ENCODE peak calls at places on chromosomes 2 and 18, in eight cellular contexts. P is upper lobe of right lung; V is iPS-NIHi11; Y is NCI-H2171 treated with DMSO at 0.1 percent for 48 hours; D is stomach; X is fibroblast of pulmonary artery; N is activated naive CD4-positive, alpha-beta T cell treated with anti-CD3 and anti-CD28 coated beads, Interleukin-2, amount 50 U/mL, for 16 hours; H is Right ventricle myocardium inferior. J is an unnamed sample.

GRCh38 chr2:134722728-134723127 is 3.9 kb upstream of the TMEM163 start:
- DNase-seq in P (no peak), V (peak), Y (no peak), D (no peak), X (no peak), N (no peak), H (no peak), J (no peak)

GRCh38 chr18:79507076-79507545 is 111.4 kb downstream of the NFATC1 start:
- DNase-seq in P (peak), V (no peak), Y (no peak), D (peak), X (peak), N (peak), H (peak), J (no peak)

GRCh38 chr2:50196775-50197482 is 835.0 kb downstream of the NRXN1 start:
- DNase-seq in P (no peak), V (peak), Y (no peak), D (no peak), X (no peak), N (no peak), H (no peak), J (no peak)

GRCh38 chr2:20418519-20418918 is 28.4 kb upstream of the RHOB start:
- DNase-seq in P (no peak), V (no peak), Y (no peak), D (peak), X (no peak), N (no peak), H (no peak), J (no peak)

GRCh38 chr18:5175378-5175777 is 21.7 kb downstream of the AKAIN1 start:
- DNase-seq in P (no peak), V (no peak), Y (no peak), D (no peak), X (no peak), N (no peak), H (no peak), J (no peak)

GRCh38 chr2:23614701-23615100 is 229.7 kb downstream of the KLHL29 start:
- DNase-seq in P (peak), V (no peak), Y (no peak), D (no peak), X (no peak), N (no peak), H (peak), J (no peak)

GRCh38 chr2:9914384-9915065 is 37.0 kb upstream of the GRHL1 start:
- DNase-seq in P (no peak), V (no peak), Y (no peak), D (no peak), X (peak), N (peak), H (peak), J (no peak)

GRCh38 chr2:233802132-233802815 is 24.1 kb downstream of the MROH2A start:
- DNase-seq in P (no peak), V (no peak), Y (no peak), D (peak), X (no peak), N (no peak), H (no peak), J (no peak)

GRCh38 chr2:84441036-84441435 is 18.0 kb downstream of the SUCLG1 start:
- DNase-seq in P (no peak), V (no peak), Y (no peak), D (no peak), X (peak), N (no peak), H (no peak), J (no peak)